ENCODE peak calls at places on chromosomes 16 and 17, in seven cellular contexts. B, W, V, L, Y, E and N are unnamed samples.

GRCh38 chr16:75506567-75506966 is 11.3 kb upstream of the CHST6 start:
- DNase-seq in B (no peak), W (no peak), V (no peak), L (no peak), Y (peak), E (no peak), N (peak)

GRCh38 chr16:23158114-23158513 is 8.9 kb upstream of the USP31 start:
- DNase-seq in B (no peak), W (no peak), V (no peak), L (no peak), Y (no peak), E (no peak), N (no peak)

GRCh38 chr16:73794936-73795335 is 501.7 kb upstream of the PSMD7 start:
- DNase-seq in B (no peak), W (no peak), V (no peak), L (no peak), Y (no peak), E (no peak), N (no peak)

GRCh38 chr17:76940738-76941350 is 72.6 kb downstream of the MGAT5B start:
- DNase-seq in B (peak), W (no peak), V (no peak), L (no peak), Y (peak), E (no peak), N (no peak)

GRCh38 chr17:32449963-32450362 is 5.7 kb downstream of the PSMD11 start:
- DNase-seq in B (no peak), W (no peak), V (no peak), L (no peak), Y (no peak), E (no peak), N (no peak)

GRCh38 chr16:67477960-67478554 is 2.9 kb downstream of the ATP6V0D1 start:
- DNase-seq in B (no peak), W (no peak), V (no peak), L (no peak), Y (no peak), E (no peak), N (no peak)

GRCh38 chr17:27622160-27622559 is 8.8 kb upstream of the LGALS9 start:
- DNase-seq in B (no peak), W (peak), V (no peak), L (no peak), Y (no peak), E (no peak), N (no peak)

GRCh38 chr16:28513484-28514181 is 7.0 kb upstream of the IL27 start:
- DNase-seq in B (no peak), W (no peak), V (no peak), L (no peak), Y (no peak), E (no peak), N (no peak)

GRCh38 chr17:57783338-57783742 is 38.2 kb upstream of the CCDC182 start:
- DNase-seq in B (peak), W (peak), V (peak), L (peak), Y (peak), E (peak), N (no peak)

GRCh38 chr16:55625843-55626242 is 29.9 kb upstream of the SLC6A2 start:
- DNase-seq in B (no peak), W (no peak), V (no peak), L (no peak), Y (no peak), E (no peak), N (no peak)

GRCh38 chr17:35022536-35023063 is 40.9 kb downstream of the RFFL start:
- DNase-seq in B (no peak), W (peak), V (no peak), L (no peak), Y (no peak), E (no peak), N (peak)

GRCh38 chr17:82948081-82948511 is 108.3 kb upstream of the ZNF750 start:
- DNase-seq in B (no peak), W (peak), V (peak), L (no peak), Y (no peak), E (no peak), N (no peak)

GRCh38 chr16:67163164-67163902 is 1.2 kb upstream of the HSF4 start:
- DNase-seq in B (peak), W (peak), V (peak), L (no peak), Y (no peak), E (no peak), N (no peak)

GRCh38 chr17:76447931-76448652 is 4.9 kb downstream of the UBE2O start:
- DNase-seq in B (no peak), W (no peak), V (no peak), L (no peak), Y (no peak), E (no peak), N (no peak)

GRCh38 chr17:39800540-39800939 is 62.8 kb downstream of the GRB7 start:
- DNase-seq in B (no peak), W (no peak), V (no peak), L (no peak), Y (peak), E (no peak), N (no peak)

GRCh38 chr16:67969286-67970039 is 1.0 kb upstream of the SLC12A4 start:
- DNase-seq in B (peak), W (peak), V (peak), L (no peak), Y (no peak), E (no peak), N (no peak)

GRCh38 chr16:87657621-87658192 is 55.4 kb downstream of the JPH3 start:
- DNase-seq in B (peak), W (no peak), V (no peak), L (no peak), Y (peak), E (no peak), N (no peak)

GRCh38 chr16:19963306-19963705 is 78.7 kb upstream of the GPRC5B start:
- DNase-seq in B (no peak), W (no peak), V (no peak), L (no peak), Y (no peak), E (no peak), N (no peak)

GRCh38 chr17:48293319-48294192 is 136.5 kb downstream of the SKAP1 start:
- DNase-seq in B (no peak), W (no peak), V (no peak), L (no peak), Y (peak), E (no peak), N (no peak)
- TF ChIP-seq CTCF in B (no peak), W (no peak), V (no peak), L (no peak), Y (no peak), E (no peak), N (no peak)

DNA sequence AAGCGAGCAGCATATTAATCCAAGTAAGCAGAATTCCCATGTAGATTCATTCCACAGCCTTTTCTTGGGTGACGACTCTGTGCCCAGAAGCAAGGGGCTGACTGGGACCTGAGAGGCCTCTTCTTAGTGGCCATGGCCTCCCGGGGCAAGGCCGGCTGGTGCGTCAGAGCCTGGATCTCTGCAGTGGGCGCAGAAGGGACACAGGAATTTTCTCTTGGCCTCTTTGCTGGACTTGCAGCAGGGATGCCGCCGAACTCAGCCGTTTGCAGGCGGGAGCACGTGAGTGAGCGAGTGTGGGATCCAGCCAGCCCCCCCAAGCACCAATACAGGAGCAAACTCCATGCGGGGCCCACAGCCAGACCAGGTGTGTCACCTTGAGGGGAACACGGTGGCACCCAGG is 151.8 kb downstream of the RPTOR start:
- DNase-seq in B (no peak), W (no peak), V (no peak), L (no peak), Y (no peak), E (no peak), N (no peak)
- TF ChIP-seq CTCF in B (no peak), W (no peak), V (no peak), L (no peak), Y (no peak), E (no peak), N (no peak)

DNA sequence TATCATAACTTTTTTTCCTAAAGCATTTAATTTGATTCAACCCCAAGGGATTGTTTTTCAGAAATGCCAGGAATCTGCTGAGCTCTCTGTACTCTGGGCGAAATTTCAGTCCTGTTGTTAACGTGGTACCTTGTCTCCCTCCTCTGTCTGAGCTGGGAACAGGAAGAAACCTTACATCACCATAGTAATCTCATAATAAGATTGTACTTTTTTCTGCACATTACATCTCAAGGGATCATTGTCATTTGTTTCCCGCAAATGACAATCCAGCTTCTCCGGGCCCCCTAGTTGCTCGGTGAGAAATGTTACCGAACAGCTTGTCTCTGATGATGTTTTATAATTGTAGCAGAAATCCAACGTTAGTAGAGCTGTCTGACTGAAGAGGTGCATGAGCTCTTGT is 152.7 kb upstream of the ERCC4 start:
- DNase-seq in B (no peak), W (no peak), V (no peak), L (no peak), Y (no peak), E (no peak), N (no peak)
- TF ChIP-seq CTCF in B (no peak), W (no peak), V (no peak), L (no peak), Y (no peak), E (peak), N (no peak)

GRCh38 chr16:84780063-84780462 is 39.7 kb upstream of the CRISPLD2 start:
- DNase-seq in B (no peak), W (no peak), V (no peak), L (no peak), Y (no peak), E (no peak), N (no peak)

GRCh38 chr16:84778720-84779119 is 41.1 kb upstream of the CRISPLD2 start:
- DNase-seq in B (no peak), W (no peak), V (no peak), L (no peak), Y (no peak), E (no peak), N (no peak)

GRCh38 chr16:84775262-84775810 is 44.4 kb upstream of the CRISPLD2 start:
- DNase-seq in B (no peak), W (no peak), V (no peak), L (no peak), Y (no peak), E (no peak), N (no peak)

GRCh38 chr16:84774810-84775209 is 45.0 kb upstream of the CRISPLD2 start:
- DNase-seq in B (no peak), W (no peak), V (no peak), L (peak), Y (no peak), E (no peak), N (peak)

DNA sequence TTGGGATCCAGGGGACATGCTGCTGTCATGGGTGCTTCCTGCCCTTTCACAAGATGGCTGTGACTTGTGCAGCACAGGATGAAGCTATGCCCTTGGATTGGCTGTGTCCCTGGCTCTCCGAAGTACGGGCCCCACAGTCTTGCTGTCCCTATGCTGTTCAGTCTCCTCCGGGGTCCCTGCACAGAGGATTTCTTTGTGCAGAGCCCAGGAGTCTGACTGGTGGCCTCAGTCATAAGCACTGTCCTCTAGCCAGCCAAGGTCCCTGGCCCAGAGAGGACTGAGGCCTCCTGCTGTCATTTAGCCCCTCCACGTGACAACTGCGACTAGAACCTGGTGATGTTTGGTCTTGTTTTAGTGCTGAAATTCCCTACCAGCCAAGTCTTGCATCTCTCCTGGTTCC is 42.4 kb upstream of the CRISPLD2 start:
- DNase-seq in B (no peak), W (no peak), V (no peak), L (no peak), Y (no peak), E (no peak), N (no peak)
- TF ChIP-seq CTCF in B (no peak), W (no peak), V (no peak), L (no peak), Y (no peak), E (no peak), N (no peak)

DNA sequence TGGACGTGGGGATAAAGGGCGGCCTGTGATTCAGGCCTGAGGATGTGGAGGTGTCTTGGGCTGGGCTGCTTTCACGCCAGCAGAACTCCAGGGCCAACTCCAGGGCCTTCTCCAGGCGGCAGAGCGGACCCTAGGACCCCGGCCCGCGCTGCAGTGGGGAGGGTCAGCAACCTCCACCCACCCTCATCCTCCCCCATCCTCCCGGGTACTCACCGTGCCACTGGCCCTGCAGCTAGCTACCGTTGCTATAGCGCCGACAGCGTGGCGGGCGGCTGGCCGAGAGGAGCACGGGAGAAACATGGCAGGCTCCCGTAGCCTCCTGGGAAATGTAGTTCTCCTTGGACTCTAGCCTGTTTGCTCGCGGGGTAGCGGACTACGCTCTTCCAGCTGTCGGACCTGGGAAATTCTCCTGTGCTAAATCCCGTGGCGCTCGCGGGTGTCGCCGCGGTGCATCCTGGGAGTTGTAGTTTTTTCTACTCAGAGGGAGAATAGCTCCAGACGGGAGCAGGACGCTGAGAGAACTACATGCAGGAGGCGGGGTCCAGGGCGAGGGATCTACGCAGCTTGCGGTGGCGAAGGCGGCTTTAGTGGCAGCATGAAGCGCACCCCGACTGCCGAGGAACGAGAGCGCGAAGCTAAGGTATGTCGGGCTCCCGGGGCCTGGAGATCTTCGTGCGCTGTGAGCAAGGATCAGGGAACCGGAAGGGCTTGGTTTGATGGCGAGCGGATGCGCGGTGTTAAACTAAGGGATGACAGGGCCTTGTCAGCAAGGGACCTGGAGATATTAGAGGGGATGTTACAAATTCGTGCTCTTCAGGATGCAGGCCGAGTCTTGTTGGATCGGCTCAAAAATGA is at the start of the genes FTO and RPGRIP1L:
- DNase-seq in B (peak), W (peak), V (peak), L (peak), Y (peak), E (peak), N (peak)
- TF ChIP-seq CTCF in B (no peak), W (no peak), V (no peak), L (peak), Y (no peak), E (no peak), N (peak)

GRCh38 chr16:4158143-4159093 is 42.2 kb upstream of the ADCY9 start:
- DNase-seq in B (no peak), W (no peak), V (no peak), L (no peak), Y (no peak), E (no peak), N (no peak)

GRCh38 chr16:4159726-4160125 is 43.5 kb upstream of the ADCY9 start:
- DNase-seq in B (no peak), W (no peak), V (no peak), L (no peak), Y (no peak), E (no peak), N (no peak)

GRCh38 chr16:4157376-4157825 is 41.2 kb upstream of the ADCY9 start:
- DNase-seq in B (no peak), W (no peak), V (no peak), L (no peak), Y (no peak), E (no peak), N (no peak)

DNA sequence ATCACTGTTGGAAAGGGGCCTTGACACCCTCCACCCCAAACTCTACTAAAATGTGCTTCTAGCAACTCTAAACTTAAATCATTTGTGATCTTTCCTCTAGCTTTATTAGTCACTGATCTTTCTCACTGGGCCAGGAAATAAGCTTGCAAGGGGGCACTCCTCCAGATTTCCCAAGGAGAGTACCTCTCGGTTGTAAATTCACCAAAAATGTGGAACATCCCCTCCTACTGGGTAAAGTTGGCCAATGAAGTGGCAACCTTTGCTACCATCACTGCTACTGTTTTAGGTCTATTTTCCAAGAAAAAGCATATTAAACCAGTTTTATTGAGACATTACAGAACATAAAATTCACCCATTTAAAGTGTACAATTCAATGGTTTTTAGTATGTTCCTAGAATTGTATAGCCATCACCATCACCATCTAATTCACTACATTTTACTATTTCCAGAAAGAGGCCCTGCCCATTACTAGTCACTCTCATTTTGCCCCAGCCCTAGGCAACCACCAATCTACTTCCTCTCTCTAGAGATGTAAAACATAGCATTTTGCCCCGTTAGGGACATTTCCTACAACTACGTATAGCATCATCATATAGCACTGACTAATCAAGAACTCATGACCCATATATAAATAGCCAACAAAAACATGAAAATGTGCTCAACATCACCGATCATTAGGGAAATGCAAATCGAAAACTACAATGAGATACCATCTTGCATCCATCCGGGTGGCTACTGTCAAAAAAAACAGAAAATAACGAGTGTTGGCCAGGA is 44.6 kb upstream of the ADCY9 start:
- DNase-seq in B (no peak), W (no peak), V (no peak), L (no peak), Y (no peak), E (no peak), N (no peak)
- TF ChIP-seq CTCF in B (no peak), W (no peak), V (no peak), L (no peak), Y (no peak), E (no peak), N (no peak)

GRCh38 chr17:45814622-45815606 is 29.8 kb upstream of the SPPL2C start:
- DNase-seq in B (no peak), W (no peak), V (no peak), L (no peak), Y (no peak), E (no peak), N (no peak)

GRCh38 chr17:45815752-45816151 is 28.9 kb upstream of the SPPL2C start:
- DNase-seq in B (no peak), W (no peak), V (no peak), L (no peak), Y (no peak), E (no peak), N (no peak)

GRCh38 chr17:45809484-45809883 is 25.4 kb downstream of the CRHR1 start:
- DNase-seq in B (no peak), W (no peak), V (no peak), L (no peak), Y (no peak), E (no peak), N (no peak)

GRCh38 chr17:45812102-45812501 is 28.0 kb downstream of the CRHR1 start:
- DNase-seq in B (no peak), W (no peak), V (no peak), L (no peak), Y (no peak), E (no peak), N (no peak)

DNA sequence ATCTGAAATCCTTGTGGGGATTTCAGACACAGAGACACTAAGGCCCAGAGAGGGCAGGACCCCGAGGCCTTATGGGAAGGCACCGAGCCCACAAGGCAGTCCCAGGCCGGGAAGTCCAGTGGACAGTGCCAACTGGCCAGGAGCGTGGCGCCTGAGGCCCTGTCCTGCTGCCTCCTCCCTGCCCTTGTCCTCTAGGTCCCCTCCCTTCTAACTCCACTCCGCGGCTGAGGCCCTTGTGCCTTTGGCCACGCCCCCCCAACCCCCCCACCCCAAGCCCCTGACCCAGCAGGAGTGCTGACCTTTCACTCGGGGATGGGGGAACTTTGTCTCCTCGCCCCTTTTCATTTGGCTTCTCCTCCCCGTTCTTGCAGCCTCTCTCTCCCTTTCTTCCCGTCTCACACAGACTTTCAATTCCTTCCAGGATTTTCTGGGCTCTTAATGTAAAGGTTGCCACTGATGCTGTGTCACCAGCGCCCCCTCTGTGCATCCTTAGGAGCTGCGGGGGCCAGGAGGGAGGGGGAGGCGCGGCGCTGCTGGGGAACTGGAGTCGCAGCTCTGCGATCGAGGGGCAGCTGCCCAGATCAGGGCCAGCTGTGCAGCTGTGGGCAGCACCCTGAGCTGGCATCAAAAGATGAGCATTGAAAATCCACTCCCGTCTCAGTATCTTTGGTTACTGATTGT is 29.1 kb downstream of the CRHR1 start:
- DNase-seq in B (peak), W (no peak), V (peak), L (no peak), Y (no peak), E (peak), N (no peak)
- TF ChIP-seq CTCF in B (peak), W (no peak), V (no peak), L (no peak), Y (peak), E (peak), N (no peak)

GRCh38 chr17:81025065-81025751 is 9.7 kb upstream of the BAIAP2 start:
- DNase-seq in B (no peak), W (peak), V (peak), L (no peak), Y (no peak), E (no peak), N (no peak)
- TF ChIP-seq CTCF in B (no peak), W (no peak), V (no peak), L (peak), Y (no peak), E (no peak), N (no peak)